ENCODE peak calls at places on chromosomes 12 and 14, in four cellular contexts. One of them, this sample, is unnamed. For H3K4me1, the result is how much of the 10 kb centered on the place peaks cover.

GRCh38 chr14:30017370-30017993 is 89.8 kb upstream of the PRKD1 start:
- DNase-seq in SK-N-SH: no peak
- DNase-seq in pancreas: no peak
- DNase-seq in MM.1S: no peak
- DNase-seq in this sample: no peak

GRCh38 chr14:100268591-100269207 is 29.8 kb downstream of the YY1 start:
- DNase-seq in pancreas: no peak
- DNase-seq in SK-N-SH: no peak
- DNase-seq in MM.1S: no peak
- DNase-seq in this sample: no peak

GRCh38 chr12:70535896-70536374 is 101.3 kb downstream of the PTPRB start:
- DNase-seq in SK-N-SH: no peak
- DNase-seq in MM.1S: peak
- DNase-seq in pancreas: no peak
- DNase-seq in this sample: no peak

GRCh38 chr12:575129-575502 is 88.1 kb downstream of the NINJ2 start:
- DNase-seq in pancreas: no peak
- DNase-seq in SK-N-SH: no peak
- DNase-seq in MM.1S: no peak
- DNase-seq in this sample: no peak

GRCh38 chr14:104393898-104394605 is 185.5 kb upstream of the C14orf180 start:
- DNase-seq in MM.1S: peak
- DNase-seq in pancreas: no peak
- DNase-seq in SK-N-SH: peak
- DNase-seq in this sample: peak

GRCh38 chr12:117998719-117999118 is 17.8 kb upstream of the RFC5 start:
- DNase-seq in pancreas: no peak
- DNase-seq in MM.1S: no peak
- DNase-seq in SK-N-SH: no peak
- DNase-seq in this sample: no peak

GRCh38 chr14:74257078-74257987 is 18.1 kb downstream of the VSX2 start:
- DNase-seq in SK-N-SH: peak
- DNase-seq in pancreas: peak
- DNase-seq in MM.1S: peak
- DNase-seq in this sample: peak

GRCh38 chr14:51498411-51499227 is 153.1 kb upstream of the FRMD6 start:
- DNase-seq in MM.1S: no peak
- DNase-seq in SK-N-SH: no peak
- DNase-seq in pancreas: no peak
- DNase-seq in this sample: no peak

GRCh38 chr14:97626088-97626487 is 828.9 kb downstream of the VRK1 start:
- DNase-seq in MM.1S: no peak
- DNase-seq in SK-N-SH: no peak
- DNase-seq in pancreas: no peak
- DNase-seq in this sample: no peak

DNA sequence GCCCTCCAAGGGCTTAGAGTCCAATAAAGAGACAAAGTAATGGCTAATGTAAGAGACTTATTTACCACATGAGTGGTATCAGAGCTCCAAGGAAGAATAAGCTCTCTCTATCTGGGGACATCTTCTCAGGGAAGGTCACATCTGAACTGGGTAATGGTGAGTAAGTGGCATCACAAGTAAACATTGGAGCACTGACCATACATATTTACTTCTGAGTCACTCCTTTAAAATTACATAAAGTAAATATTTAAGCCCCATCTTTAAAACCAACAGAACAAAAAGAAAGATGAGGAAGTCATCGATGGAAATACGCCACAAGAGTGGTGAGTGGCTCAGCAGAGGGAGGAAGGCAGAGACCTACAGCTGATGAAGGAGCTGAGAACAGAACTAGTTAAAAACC is 159.9 kb downstream of the DUSP6 start:
- DNase-seq in pancreas: no peak
- DNase-seq in SK-N-SH: no peak
- DNase-seq in MM.1S: no peak
- DNase-seq in this sample: no peak
- H3K27ac ChIP-seq in pancreas: no peak
- H3K27ac ChIP-seq in SK-N-SH: no peak
- H3K27ac ChIP-seq in MM.1S: no peak
- H3K27ac ChIP-seq in this sample: no peak

DNA sequence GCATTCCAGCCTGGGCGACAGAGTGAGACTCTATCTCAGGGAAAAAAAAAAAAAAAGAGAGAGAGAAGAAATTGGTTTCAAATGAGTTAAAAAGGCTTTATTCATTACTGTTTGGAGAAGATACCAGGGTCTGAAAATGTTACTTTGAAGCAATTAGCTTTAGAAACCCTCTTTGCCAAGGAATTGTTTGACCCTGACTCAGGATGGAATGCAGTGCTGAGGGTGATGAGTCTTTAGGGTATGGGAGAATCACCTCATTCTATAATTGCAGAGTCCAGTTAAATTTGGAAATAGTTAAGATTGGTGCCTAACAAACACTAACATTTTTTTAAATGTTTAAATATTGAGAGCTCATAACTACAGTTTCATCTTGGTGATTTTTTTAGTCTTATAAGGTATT is 13.3 kb downstream of the RAP1B start:
- DNase-seq in SK-N-SH: no peak
- DNase-seq in pancreas: no peak
- DNase-seq in MM.1S: no peak
- DNase-seq in this sample: no peak
- H3K4me1 ChIP-seq in SK-N-SH: under half
- H3K4me1 ChIP-seq in pancreas: under half
- H3K4me1 ChIP-seq in MM.1S: under half
- H3K4me1 ChIP-seq in this sample: half or more

DNA sequence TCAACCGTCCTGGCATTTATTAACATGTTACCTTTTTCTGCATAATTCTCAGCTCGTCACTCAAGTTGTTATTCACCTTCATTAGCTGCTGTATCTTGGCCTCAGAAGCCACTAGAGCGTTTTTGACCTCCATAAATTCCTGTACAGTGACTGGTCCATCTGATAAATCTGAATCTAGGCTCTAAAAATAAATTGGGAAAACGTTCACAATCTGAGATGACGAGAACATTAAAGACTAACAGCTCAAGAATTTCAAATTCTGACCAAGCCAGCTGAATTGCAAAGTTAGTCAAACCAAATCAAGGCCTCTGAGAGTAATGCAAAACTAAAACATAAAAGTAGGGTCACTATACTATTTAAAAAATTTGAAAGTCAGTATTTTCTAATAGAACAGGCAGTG is 45.0 kb downstream of the GIT2 start:
- DNase-seq in MM.1S: no peak
- DNase-seq in SK-N-SH: no peak
- DNase-seq in pancreas: no peak
- DNase-seq in this sample: no peak
- H3K27ac ChIP-seq in MM.1S: no peak
- H3K27ac ChIP-seq in SK-N-SH: peak
- H3K27ac ChIP-seq in pancreas: peak
- H3K27ac ChIP-seq in this sample: no peak

GRCh38 chr14:44955528-44955927 is 6.2 kb downstream of the KLHL28 start:
- DNase-seq in SK-N-SH: no peak
- DNase-seq in pancreas: no peak
- DNase-seq in MM.1S: no peak
- DNase-seq in this sample: no peak

GRCh38 chr14:44954750-44955149 is 7.0 kb downstream of the KLHL28 start:
- DNase-seq in SK-N-SH: no peak
- DNase-seq in pancreas: no peak
- DNase-seq in MM.1S: no peak
- DNase-seq in this sample: no peak

GRCh38 chr14:44959538-44959937 is 2.2 kb downstream of the KLHL28 start:
- DNase-seq in MM.1S: no peak
- DNase-seq in pancreas: no peak
- DNase-seq in SK-N-SH: no peak
- DNase-seq in this sample: no peak

GRCh38 chr14:44960146-44960545 is 1.6 kb downstream of the KLHL28 start:
- DNase-seq in pancreas: no peak
- DNase-seq in SK-N-SH: no peak
- DNase-seq in MM.1S: no peak
- DNase-seq in this sample: no peak

DNA sequence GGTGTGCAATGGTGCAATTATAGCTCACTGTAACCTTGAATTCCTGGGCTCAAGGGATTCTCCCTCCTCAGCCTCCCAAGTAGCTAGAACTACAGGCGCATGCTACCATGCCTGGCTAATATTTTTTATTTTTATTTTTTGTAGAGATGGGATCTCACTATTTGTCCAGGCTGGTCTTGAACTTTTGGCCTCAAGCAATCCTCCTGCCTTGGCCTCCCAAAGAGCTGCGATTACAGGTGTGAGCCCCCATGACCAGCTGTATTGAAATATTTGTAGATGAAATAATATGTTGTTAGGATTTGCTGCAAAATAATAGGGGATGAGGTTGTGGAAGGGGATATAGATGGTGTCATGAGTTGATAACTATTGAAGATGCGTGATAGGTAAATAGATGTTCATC is 4.9 kb downstream of the KLHL28 start:
- DNase-seq in MM.1S: no peak
- DNase-seq in pancreas: no peak
- DNase-seq in SK-N-SH: no peak
- DNase-seq in this sample: no peak
- H3K4me1 ChIP-seq in MM.1S: under half
- H3K4me1 ChIP-seq in pancreas: under half
- H3K4me1 ChIP-seq in SK-N-SH: under half
- H3K4me1 ChIP-seq in this sample: under half

GRCh38 chr12:124727244-124727673 is 136.4 kb downstream of the SCARB1 start:
- DNase-seq in MM.1S: peak
- DNase-seq in SK-N-SH: no peak
- DNase-seq in pancreas: no peak
- DNase-seq in this sample: no peak
- H3K27ac ChIP-seq in MM.1S: no peak
- H3K27ac ChIP-seq in SK-N-SH: peak
- H3K27ac ChIP-seq in pancreas: peak
- H3K27ac ChIP-seq in this sample: no peak

DNA sequence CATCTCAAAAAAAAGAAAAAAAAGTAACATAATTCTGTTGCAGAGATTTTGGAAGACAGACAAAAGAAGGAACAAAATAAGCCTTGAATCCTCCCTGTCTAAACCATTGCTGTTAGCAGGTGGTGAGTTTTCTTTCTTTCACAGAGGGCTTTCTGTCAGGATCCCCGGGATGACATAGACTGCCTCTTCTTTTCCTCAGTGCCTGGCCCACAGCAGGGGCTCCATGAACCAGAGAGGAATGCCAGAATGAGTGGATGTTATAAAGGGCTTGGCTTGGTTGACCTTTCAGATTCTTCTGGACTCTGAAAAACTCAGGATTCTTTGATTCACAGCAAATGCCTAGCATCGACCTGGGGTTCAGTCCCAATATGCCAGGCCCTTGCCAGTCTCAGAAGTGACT is 45.8 kb upstream of the CORO1C start:
- DNase-seq in SK-N-SH: no peak
- DNase-seq in pancreas: no peak
- DNase-seq in MM.1S: no peak
- DNase-seq in this sample: no peak
- H3K4me1 ChIP-seq in SK-N-SH: under half
- H3K4me1 ChIP-seq in pancreas: under half
- H3K4me1 ChIP-seq in MM.1S: under half
- H3K4me1 ChIP-seq in this sample: under half

DNA sequence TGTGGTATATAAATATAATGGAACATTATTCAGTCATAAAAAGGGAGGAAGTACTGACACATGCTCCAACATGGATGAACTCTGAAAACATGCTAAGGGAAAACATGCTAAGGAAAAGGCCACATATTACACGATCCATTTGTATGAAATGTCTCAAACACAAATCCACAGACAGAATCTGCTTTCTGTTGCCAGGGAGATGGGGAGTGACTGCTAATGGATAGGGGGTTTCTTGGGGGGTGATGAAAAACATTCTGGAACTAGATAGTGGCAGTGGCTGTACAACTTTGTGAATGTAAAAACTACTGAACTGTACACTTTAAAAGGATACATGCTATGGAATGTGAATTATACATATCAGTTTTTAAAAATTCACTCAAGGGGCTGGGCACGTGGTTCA is 6.6 kb downstream of the PPTC7 start:
- DNase-seq in MM.1S: no peak
- DNase-seq in SK-N-SH: no peak
- DNase-seq in pancreas: no peak
- DNase-seq in this sample: no peak
- H3K27ac ChIP-seq in MM.1S: no peak
- H3K27ac ChIP-seq in SK-N-SH: no peak
- H3K27ac ChIP-seq in pancreas: no peak
- H3K27ac ChIP-seq in this sample: no peak

GRCh38 chr14:44620106-44621019 is 113.3 kb upstream of the FSCB start:
- DNase-seq in SK-N-SH: no peak
- DNase-seq in pancreas: no peak
- DNase-seq in MM.1S: no peak
- DNase-seq in this sample: no peak
- H3K4me1 ChIP-seq in SK-N-SH: under half
- H3K4me1 ChIP-seq in pancreas: under half
- H3K4me1 ChIP-seq in MM.1S: under half
- H3K4me1 ChIP-seq in this sample: under half

DNA sequence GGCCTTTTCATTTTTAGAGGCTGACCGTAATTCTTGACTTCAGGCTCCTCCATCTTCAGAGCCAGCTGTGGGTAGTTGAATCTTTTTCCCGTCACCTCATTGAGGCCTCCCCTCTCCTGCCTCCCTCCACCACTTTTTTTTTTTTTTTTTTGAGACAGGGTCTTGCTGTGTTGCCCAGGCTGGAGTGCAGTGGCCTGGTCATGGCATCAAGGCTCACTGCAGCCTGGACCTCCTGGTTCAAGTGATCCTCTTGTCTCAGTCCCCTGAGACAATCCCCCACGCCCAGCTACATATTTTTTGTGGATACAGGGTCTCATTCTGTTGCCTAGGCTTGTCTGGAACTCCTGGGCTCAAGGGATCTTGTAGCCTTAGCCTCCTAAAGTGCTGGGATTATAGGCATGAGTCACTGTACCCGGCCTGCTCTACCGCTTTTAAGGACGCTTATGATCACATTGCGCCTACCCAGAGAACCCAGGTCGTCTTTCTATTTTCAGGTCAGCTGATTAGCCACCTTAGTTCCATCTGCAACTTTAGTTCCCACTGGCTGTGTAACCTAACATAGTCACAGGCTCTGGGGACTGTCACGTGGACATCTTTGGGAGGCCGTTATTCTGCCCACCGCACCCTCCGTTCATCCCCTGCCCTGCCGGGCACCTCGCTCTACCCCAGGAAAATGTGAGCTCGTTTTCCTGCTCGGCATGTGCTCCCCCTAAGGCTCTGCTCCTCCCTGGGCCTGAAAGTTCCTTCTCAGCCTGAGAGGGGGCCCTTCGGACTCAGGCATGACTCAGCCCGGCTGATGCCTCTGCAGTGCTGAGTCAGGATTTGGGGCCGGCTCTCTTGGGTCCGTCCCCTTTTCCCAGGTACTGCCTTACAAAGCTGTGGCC is 13.4 kb downstream of the TNFAIP2 start:
- DNase-seq in SK-N-SH: no peak
- DNase-seq in MM.1S: no peak
- DNase-seq in pancreas: peak
- DNase-seq in this sample: no peak
- H3K27ac ChIP-seq in SK-N-SH: no peak
- H3K27ac ChIP-seq in MM.1S: no peak
- H3K27ac ChIP-seq in pancreas: no peak
- H3K27ac ChIP-seq in this sample: no peak

GRCh38 chr12:76276499-76277151 is 71.6 kb downstream of the BBS10 start:
- DNase-seq in MM.1S: no peak
- DNase-seq in pancreas: no peak
- DNase-seq in SK-N-SH: no peak
- DNase-seq in this sample: no peak
- H3K4me1 ChIP-seq in MM.1S: under half
- H3K4me1 ChIP-seq in pancreas: under half
- H3K4me1 ChIP-seq in SK-N-SH: under half
- H3K4me1 ChIP-seq in this sample: under half

This sample was measured in CD8-positive, alpha-beta T cell.